ENCODE peak calls at places on chromosome 21, in eight cellular contexts. X, A, L, I, D, M, F and K are unnamed samples.

GRCh38 chr21:44454747-44455523 is at the start of gene LRRC3:
- DNase-seq in X (peak; percentile 94), F (no peak), A (peak; percentile 75), M (peak; percentile 70), I (peak; percentile 73), D (peak; percentile 8), L (no peak), K (peak; percentile 75)

GRCh38 chr21:15592271-15592860 is 137.4 kb upstream of the USP25 start:
- DNase-seq in D (no peak), I (no peak), A (peak; percentile 3), X (peak; percentile 36), L (peak; percentile 14), F (peak; percentile 74), M (peak; percentile 6), K (peak; percentile 71)

GRCh38 chr21:38987551-38988210 is 182.0 kb downstream of the ETS2 start:
- DNase-seq in D (no peak), L (no peak), I (no peak), F (no peak), A (no peak), X (no peak), M (no peak), K (no peak)

GRCh38 chr21:16624468-16625102 is 888.3 kb upstream of the CXADR start:
- DNase-seq in D (no peak), M (no peak), F (no peak), X (no peak), I (no peak), L (no peak), A (no peak), K (no peak)

GRCh38 chr21:41961282-41961701 is 7.5 kb upstream of the C2CD2 start:
- DNase-seq in A (no peak), M (no peak), X (no peak), D (no peak), I (no peak), F (no peak), L (no peak), K (peak; percentile 23)

GRCh38 chr21:46048926-46049889 is 48.7 kb upstream of the COL6A2 start:
- DNase-seq in L (peak; percentile 75), I (no peak), X (no peak), M (no peak), F (no peak), D (peak; percentile 100), A (no peak), K (peak; percentile 100)

GRCh38 chr21:45913416-45913765 is 68.2 kb upstream of the COL6A1 start:
- DNase-seq in F (no peak), M (no peak), L (no peak), I (no peak), A (no peak), X (no peak), D (no peak), K (no peak)

GRCh38 chr21:15122241-15122640 is 57.4 kb upstream of the NRIP1 start:
- DNase-seq in L (no peak), A (no peak), M (no peak), D (no peak), I (no peak), X (no peak), F (no peak), K (no peak)

GRCh38 chr21:44286716-44287632 is 1.3 kb downstream of the AIRE start:
- DNase-seq in L (no peak), I (no peak), M (no peak), D (no peak), X (no peak), A (no peak), F (no peak), K (no peak)

GRCh38 chr21:34986561-34987533 is 62.3 kb downstream of the RUNX1 start:
- DNase-seq in D (no peak), X (peak; percentile 27), L (peak; percentile 68), F (no peak), A (peak; percentile 54), I (peak; percentile 68), M (peak; percentile 62), K (peak; percentile 98)

GRCh38 chr21:27424601-27425000 is 457.7 kb upstream of the ADAMTS5 start:
- DNase-seq in D (no peak), A (no peak), M (no peak), X (no peak), F (no peak), L (no peak), I (no peak), K (no peak)

GRCh38 chr21:19913995-19914394 is 1084.2 kb upstream of the NCAM2 start:
- DNase-seq in M (no peak), L (no peak), D (no peak), I (no peak), F (no peak), A (no peak), X (no peak), K (no peak)

GRCh38 chr21:44428281-44428942 is 26.9 kb upstream of the LRRC3 start:
- DNase-seq in I (peak; percentile 6), A (no peak), D (no peak), F (no peak), L (peak; percentile 49), X (no peak), M (peak; percentile 18), K (no peak)

GRCh38 chr21:26099610-26100219 is 70.9 kb downstream of the APP start:
- DNase-seq in X (no peak), D (no peak), F (no peak), M (no peak), L (no peak), I (no peak), A (no peak), K (no peak)

GRCh38 chr21:45330075-45330781 is 42.5 kb upstream of the POFUT2 start:
- DNase-seq in X (no peak), I (no peak), F (no peak), M (peak; percentile 67), D (no peak), A (no peak), L (peak; percentile 94), K (peak; percentile 87)

GRCh38 chr21:45496968-45497845 is 45.0 kb downstream of the SLC19A1 start:
- DNase-seq in I (no peak), X (no peak), M (no peak), A (no peak), D (no peak), F (no peak), L (no peak), K (no peak)

GRCh38 chr21:29209696-29210095 is 79.3 kb downstream of the MAP3K7CL start:
- DNase-seq in L (no peak), X (no peak), M (no peak), A (no peak), F (no peak), D (no peak), I (no peak), K (peak; percentile 76)

GRCh38 chr21:44436111-44436611 is 19.1 kb upstream of the LRRC3 start:
- DNase-seq in L (no peak), X (no peak), F (no peak), I (no peak), M (no peak), A (no peak), D (no peak), K (no peak)